ENCODE peak calls at places on chromosomes 7 and 10, in nine cellular contexts. One of them, this sample, is unnamed.

GRCh38 chr10:91745086-91745831 is 53.0 kb upstream of the TNKS2 start:
- DNase-seq in thoracic aorta: no peak
- DNase-seq in stimulated activated CD4-positive, alpha-beta T cell treated with anti-CD3 and anti-CD28 coated beads, TNF-alpha, amount 100 ng/mL, for 48 hours: no peak
- DNase-seq in C1 segment of cervical spinal cord: no peak
- DNase-seq in WERI-Rb-1: peak
- DNase-seq in AG20443: no peak
- DNase-seq in HFFc6: no peak
- DNase-seq in EH: peak
- DNase-seq in LoVo: no peak
- DNase-seq in this sample: no peak

GRCh38 chr10:30502266-30503058 is 68.5 kb downstream of the MAP3K8 start:
- DNase-seq in thoracic aorta: no peak
- DNase-seq in stimulated activated CD4-positive, alpha-beta T cell treated with anti-CD3 and anti-CD28 coated beads, TNF-alpha, amount 100 ng/mL, for 48 hours: no peak
- DNase-seq in C1 segment of cervical spinal cord: no peak
- DNase-seq in WERI-Rb-1: no peak
- DNase-seq in AG20443: peak
- DNase-seq in HFFc6: peak
- DNase-seq in EH: peak
- DNase-seq in LoVo: no peak
- DNase-seq in this sample: peak

GRCh38 chr10:62015994-62016393 is 114.5 kb downstream of the ARID5B start:
- DNase-seq in thoracic aorta: no peak
- DNase-seq in stimulated activated CD4-positive, alpha-beta T cell treated with anti-CD3 and anti-CD28 coated beads, TNF-alpha, amount 100 ng/mL, for 48 hours: no peak
- DNase-seq in C1 segment of cervical spinal cord: no peak
- DNase-seq in WERI-Rb-1: no peak
- DNase-seq in AG20443: no peak
- DNase-seq in HFFc6: no peak
- DNase-seq in EH: no peak
- DNase-seq in LoVo: no peak
- DNase-seq in this sample: peak

GRCh38 chr10:49172204-49173132 is 15.7 kb downstream of the TMEM273 start:
- DNase-seq in thoracic aorta: no peak
- DNase-seq in stimulated activated CD4-positive, alpha-beta T cell treated with anti-CD3 and anti-CD28 coated beads, TNF-alpha, amount 100 ng/mL, for 48 hours: no peak
- DNase-seq in C1 segment of cervical spinal cord: no peak
- DNase-seq in WERI-Rb-1: no peak
- DNase-seq in AG20443: no peak
- DNase-seq in HFFc6: no peak
- DNase-seq in EH: no peak
- DNase-seq in LoVo: no peak
- DNase-seq in this sample: no peak

GRCh38 chr7:102966450-102966849 is 53.6 kb downstream of the LRRC17 start:
- DNase-seq in thoracic aorta: no peak
- DNase-seq in stimulated activated CD4-positive, alpha-beta T cell treated with anti-CD3 and anti-CD28 coated beads, TNF-alpha, amount 100 ng/mL, for 48 hours: no peak
- DNase-seq in C1 segment of cervical spinal cord: no peak
- DNase-seq in WERI-Rb-1: no peak
- DNase-seq in AG20443: no peak
- DNase-seq in HFFc6: no peak
- DNase-seq in EH: no peak
- DNase-seq in LoVo: no peak
- DNase-seq in this sample: no peak

GRCh38 chr10:11631890-11632587 is 20.6 kb upstream of the USP6NL start:
- DNase-seq in thoracic aorta: no peak
- DNase-seq in stimulated activated CD4-positive, alpha-beta T cell treated with anti-CD3 and anti-CD28 coated beads, TNF-alpha, amount 100 ng/mL, for 48 hours: no peak
- DNase-seq in C1 segment of cervical spinal cord: no peak
- DNase-seq in WERI-Rb-1: no peak
- DNase-seq in AG20443: no peak
- DNase-seq in HFFc6: no peak
- DNase-seq in EH: no peak
- DNase-seq in LoVo: no peak
- DNase-seq in this sample: peak

GRCh38 chr7:26653430-26653911 is 210.9 kb downstream of the SKAP2 start:
- DNase-seq in thoracic aorta: no peak
- DNase-seq in stimulated activated CD4-positive, alpha-beta T cell treated with anti-CD3 and anti-CD28 coated beads, TNF-alpha, amount 100 ng/mL, for 48 hours: no peak
- DNase-seq in C1 segment of cervical spinal cord: no peak
- DNase-seq in WERI-Rb-1: no peak
- DNase-seq in AG20443: no peak
- DNase-seq in HFFc6: no peak
- DNase-seq in EH: peak
- DNase-seq in LoVo: peak
- DNase-seq in this sample: no peak

GRCh38 chr7:16345979-16346958 is 75.1 kb downstream of the CRPPA start:
- DNase-seq in thoracic aorta: no peak
- DNase-seq in stimulated activated CD4-positive, alpha-beta T cell treated with anti-CD3 and anti-CD28 coated beads, TNF-alpha, amount 100 ng/mL, for 48 hours: no peak
- DNase-seq in C1 segment of cervical spinal cord: no peak
- DNase-seq in WERI-Rb-1: no peak
- DNase-seq in AG20443: peak
- DNase-seq in HFFc6: peak
- DNase-seq in EH: peak
- DNase-seq in LoVo: peak
- DNase-seq in this sample: no peak

GRCh38 chr7:94975316-94975715 is 67.9 kb downstream of the PPP1R9A start:
- DNase-seq in thoracic aorta: no peak
- DNase-seq in stimulated activated CD4-positive, alpha-beta T cell treated with anti-CD3 and anti-CD28 coated beads, TNF-alpha, amount 100 ng/mL, for 48 hours: no peak
- DNase-seq in C1 segment of cervical spinal cord: no peak
- DNase-seq in WERI-Rb-1: no peak
- DNase-seq in AG20443: no peak
- DNase-seq in HFFc6: no peak
- DNase-seq in EH: peak
- DNase-seq in LoVo: no peak
- DNase-seq in this sample: no peak

GRCh38 chr7:114922151-114922651 is 307 bp downstream of the MDFIC start:
- DNase-seq in thoracic aorta: no peak
- DNase-seq in stimulated activated CD4-positive, alpha-beta T cell treated with anti-CD3 and anti-CD28 coated beads, TNF-alpha, amount 100 ng/mL, for 48 hours: peak
- DNase-seq in C1 segment of cervical spinal cord: no peak
- DNase-seq in WERI-Rb-1: peak
- DNase-seq in AG20443: peak
- DNase-seq in HFFc6: no peak
- DNase-seq in EH: peak
- DNase-seq in LoVo: peak
- DNase-seq in this sample: no peak

GRCh38 chr7:44378744-44379143 is 53.4 kb upstream of the CAMK2B start:
- DNase-seq in thoracic aorta: no peak
- DNase-seq in stimulated activated CD4-positive, alpha-beta T cell treated with anti-CD3 and anti-CD28 coated beads, TNF-alpha, amount 100 ng/mL, for 48 hours: no peak
- DNase-seq in C1 segment of cervical spinal cord: no peak
- DNase-seq in WERI-Rb-1: no peak
- DNase-seq in AG20443: peak
- DNase-seq in HFFc6: peak
- DNase-seq in EH: peak
- DNase-seq in LoVo: no peak
- DNase-seq in this sample: no peak

GRCh38 chr10:5818894-5819293 is 5.7 kb upstream of the GDI2 start:
- DNase-seq in thoracic aorta: no peak
- DNase-seq in stimulated activated CD4-positive, alpha-beta T cell treated with anti-CD3 and anti-CD28 coated beads, TNF-alpha, amount 100 ng/mL, for 48 hours: no peak
- DNase-seq in C1 segment of cervical spinal cord: no peak
- DNase-seq in WERI-Rb-1: no peak
- DNase-seq in AG20443: no peak
- DNase-seq in HFFc6: no peak
- DNase-seq in EH: no peak
- DNase-seq in LoVo: no peak
- DNase-seq in this sample: peak

GRCh38 chr10:49296382-49296781 is 2.6 kb upstream of the C10orf71 start:
- DNase-seq in thoracic aorta: no peak
- DNase-seq in stimulated activated CD4-positive, alpha-beta T cell treated with anti-CD3 and anti-CD28 coated beads, TNF-alpha, amount 100 ng/mL, for 48 hours: no peak
- DNase-seq in C1 segment of cervical spinal cord: no peak
- DNase-seq in WERI-Rb-1: no peak
- DNase-seq in AG20443: no peak
- DNase-seq in HFFc6: no peak
- DNase-seq in EH: no peak
- DNase-seq in LoVo: no peak
- DNase-seq in this sample: no peak

GRCh38 chr10:132539894-132540293 is 2.3 kb downstream of the INPP5A start:
- DNase-seq in thoracic aorta: no peak
- DNase-seq in stimulated activated CD4-positive, alpha-beta T cell treated with anti-CD3 and anti-CD28 coated beads, TNF-alpha, amount 100 ng/mL, for 48 hours: no peak
- DNase-seq in C1 segment of cervical spinal cord: no peak
- DNase-seq in WERI-Rb-1: no peak
- DNase-seq in AG20443: peak
- DNase-seq in HFFc6: peak
- DNase-seq in EH: peak
- DNase-seq in LoVo: no peak
- DNase-seq in this sample: peak

GRCh38 chr10:79274279-79275104 is 72.8 kb upstream of the PPIF start:
- DNase-seq in thoracic aorta: peak
- DNase-seq in stimulated activated CD4-positive, alpha-beta T cell treated with anti-CD3 and anti-CD28 coated beads, TNF-alpha, amount 100 ng/mL, for 48 hours: no peak
- DNase-seq in C1 segment of cervical spinal cord: peak
- DNase-seq in WERI-Rb-1: peak
- DNase-seq in AG20443: peak
- DNase-seq in HFFc6: peak
- DNase-seq in EH: peak
- DNase-seq in LoVo: no peak
- DNase-seq in this sample: no peak

GRCh38 chr10:117536862-117537435 is 5.6 kb upstream of the EMX2 start:
- DNase-seq in thoracic aorta: no peak
- DNase-seq in stimulated activated CD4-positive, alpha-beta T cell treated with anti-CD3 and anti-CD28 coated beads, TNF-alpha, amount 100 ng/mL, for 48 hours: no peak
- DNase-seq in C1 segment of cervical spinal cord: no peak
- DNase-seq in WERI-Rb-1: no peak
- DNase-seq in AG20443: no peak
- DNase-seq in HFFc6: no peak
- DNase-seq in EH: no peak
- DNase-seq in LoVo: no peak
- DNase-seq in this sample: peak

This sample was measured in NAMALWA.